ENCODE peak calls at places on chromosomes 5 and 9, in seven cellular contexts. One of them, this sample, is unnamed. For H3K27me3 and H3K9me3, the result is how much of the 10 kb centered on the place peaks cover.

GRCh38 chr5:121918238-121918637 is 43.5 kb upstream of the SRFBP1 start:
- DNase-seq in cardiac muscle cell: no peak
- DNase-seq in spleen: no peak
- DNase-seq in H9: no peak
- DNase-seq in IMR-90: no peak
- DNase-seq in right cardiac atrium: no peak
- DNase-seq in hepatocyte: no peak
- DNase-seq in this sample: no peak

GRCh38 chr5:115709585-115709984 is 83.7 kb upstream of the TMED7 start:
- DNase-seq in IMR-90: no peak
- DNase-seq in cardiac muscle cell: no peak
- DNase-seq in right cardiac atrium: no peak
- DNase-seq in spleen: no peak
- DNase-seq in H9: no peak
- DNase-seq in hepatocyte: peak
- DNase-seq in this sample: no peak

GRCh38 chr5:35442916-35443639 is 174.6 kb upstream of the SPEF2 start:
- DNase-seq in hepatocyte: no peak
- DNase-seq in IMR-90: no peak
- DNase-seq in spleen: no peak
- DNase-seq in right cardiac atrium: no peak
- DNase-seq in cardiac muscle cell: no peak
- DNase-seq in H9: no peak
- DNase-seq in this sample: no peak

GRCh38 chr9:135701067-135701967 is 668 bp upstream of the KCNT1 start:
- DNase-seq in cardiac muscle cell: no peak
- DNase-seq in spleen: no peak
- DNase-seq in IMR-90: no peak
- DNase-seq in right cardiac atrium: no peak
- DNase-seq in H9: peak
- DNase-seq in hepatocyte: peak
- DNase-seq in this sample: no peak

GRCh38 chr9:26229324-26230054 is 551.2 kb upstream of the TUSC1 start:
- DNase-seq in IMR-90: no peak
- DNase-seq in right cardiac atrium: no peak
- DNase-seq in cardiac muscle cell: no peak
- DNase-seq in spleen: no peak
- DNase-seq in H9: no peak
- DNase-seq in hepatocyte: no peak
- DNase-seq in this sample: no peak

GRCh38 chr9:135339378-135339973 is 140.1 kb upstream of the PPP1R26 start:
- DNase-seq in H9: peak
- DNase-seq in IMR-90: no peak
- DNase-seq in spleen: peak
- DNase-seq in right cardiac atrium: peak
- DNase-seq in cardiac muscle cell: no peak
- DNase-seq in hepatocyte: no peak
- DNase-seq in this sample: no peak

GRCh38 chr5:428219-428618 is 14.8 kb upstream of the EXOC3 start:
- DNase-seq in spleen: no peak
- DNase-seq in cardiac muscle cell: no peak
- DNase-seq in IMR-90: no peak
- DNase-seq in right cardiac atrium: no peak
- DNase-seq in H9: no peak
- DNase-seq in hepatocyte: no peak
- DNase-seq in this sample: no peak

GRCh38 chr9:129351642-129352151 is 173.6 kb upstream of the IER5L start:
- DNase-seq in cardiac muscle cell: no peak
- DNase-seq in spleen: no peak
- DNase-seq in right cardiac atrium: peak
- DNase-seq in H9: peak
- DNase-seq in hepatocyte: no peak
- DNase-seq in IMR-90: no peak
- DNase-seq in this sample: no peak

GRCh38 chr9:37198034-37198718 is 77.8 kb downstream of the ZCCHC7 start:
- DNase-seq in H9: no peak
- DNase-seq in right cardiac atrium: no peak
- DNase-seq in cardiac muscle cell: peak
- DNase-seq in spleen: no peak
- DNase-seq in IMR-90: no peak
- DNase-seq in hepatocyte: no peak
- DNase-seq in this sample: no peak

GRCh38 chr5:58459860-58460726 is at the start of gene PLK2:
- DNase-seq in right cardiac atrium: peak
- DNase-seq in hepatocyte: peak
- DNase-seq in H9: peak
- DNase-seq in cardiac muscle cell: peak
- DNase-seq in IMR-90: peak
- DNase-seq in spleen: peak
- DNase-seq in this sample: peak
- H3K27ac ChIP-seq in right cardiac atrium: peak
- H3K27ac ChIP-seq in hepatocyte: peak
- H3K27ac ChIP-seq in H9: no peak
- H3K27ac ChIP-seq in cardiac muscle cell: peak
- H3K27ac ChIP-seq in IMR-90: peak
- H3K27ac ChIP-seq in spleen: peak
- H3K27ac ChIP-seq in this sample: peak

GRCh38 chr5:147441191-147441695 is 68.6 kb downstream of the DPYSL3 start:
- DNase-seq in right cardiac atrium: no peak
- DNase-seq in cardiac muscle cell: no peak
- DNase-seq in spleen: no peak
- DNase-seq in hepatocyte: no peak
- DNase-seq in IMR-90: no peak
- DNase-seq in H9: no peak
- DNase-seq in this sample: no peak
- H3K27me3 ChIP-seq in right cardiac atrium: under half
- H3K27me3 ChIP-seq in cardiac muscle cell: under half
- H3K27me3 ChIP-seq in spleen: under half
- H3K27me3 ChIP-seq in hepatocyte: under half
- H3K27me3 ChIP-seq in IMR-90: under half
- H3K27me3 ChIP-seq in H9: under half
- H3K27me3 ChIP-seq in this sample: under half

GRCh38 chr9:69388596-69388995 is 63.6 kb downstream of the ENTREP1 start:
- DNase-seq in IMR-90: no peak
- DNase-seq in right cardiac atrium: no peak
- DNase-seq in cardiac muscle cell: no peak
- DNase-seq in spleen: no peak
- DNase-seq in hepatocyte: no peak
- DNase-seq in H9: no peak
- DNase-seq in this sample: no peak
- H3K9me3 ChIP-seq in IMR-90: under half
- H3K9me3 ChIP-seq in right cardiac atrium: under half
- H3K9me3 ChIP-seq in cardiac muscle cell: under half
- H3K9me3 ChIP-seq in spleen: under half
- H3K9me3 ChIP-seq in hepatocyte: under half
- H3K9me3 ChIP-seq in H9: under half
- H3K9me3 ChIP-seq in this sample: under half

GRCh38 chr5:1867114-1867814 is 15.5 kb downstream of the IRX4 start:
- DNase-seq in hepatocyte: no peak
- DNase-seq in IMR-90: no peak
- DNase-seq in right cardiac atrium: peak
- DNase-seq in H9: no peak
- DNase-seq in spleen: no peak
- DNase-seq in cardiac muscle cell: no peak
- DNase-seq in this sample: no peak

GRCh38 chr5:1864896-1865440 is 17.8 kb downstream of the IRX4 start:
- DNase-seq in IMR-90: no peak
- DNase-seq in H9: no peak
- DNase-seq in spleen: no peak
- DNase-seq in hepatocyte: no peak
- DNase-seq in cardiac muscle cell: no peak
- DNase-seq in right cardiac atrium: peak
- DNase-seq in this sample: no peak

GRCh38 chr5:1865948-1866347 is 16.8 kb downstream of the IRX4 start:
- DNase-seq in H9: no peak
- DNase-seq in cardiac muscle cell: no peak
- DNase-seq in spleen: no peak
- DNase-seq in IMR-90: no peak
- DNase-seq in hepatocyte: no peak
- DNase-seq in right cardiac atrium: peak
- DNase-seq in this sample: no peak

GRCh38 chr5:1867815-1868143 is 14.9 kb downstream of the IRX4 start:
- DNase-seq in cardiac muscle cell: no peak
- DNase-seq in hepatocyte: no peak
- DNase-seq in IMR-90: no peak
- DNase-seq in right cardiac atrium: peak
- DNase-seq in H9: no peak
- DNase-seq in spleen: no peak
- DNase-seq in this sample: no peak

DNA sequence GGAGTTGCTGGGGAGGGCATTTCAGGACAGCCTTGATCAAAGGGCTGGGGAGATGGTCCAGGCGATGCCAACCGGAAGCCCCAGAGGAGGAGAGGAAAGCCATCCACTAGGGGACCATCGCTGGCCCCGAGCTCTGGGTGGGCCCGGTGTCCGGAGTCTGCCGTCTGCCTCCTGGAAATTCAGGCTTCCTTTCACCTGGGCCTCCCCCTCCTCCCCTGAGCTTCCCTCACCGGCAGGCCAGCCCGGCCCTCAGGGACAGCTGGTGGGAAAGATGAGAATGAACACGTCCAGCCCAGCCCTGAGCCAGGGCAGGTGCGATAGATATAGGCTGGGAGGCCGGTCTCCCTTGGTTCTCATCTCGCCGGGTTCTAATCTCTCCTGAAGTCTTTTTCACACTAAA is 17.2 kb downstream of the IRX4 start:
- DNase-seq in H9: no peak
- DNase-seq in cardiac muscle cell: no peak
- DNase-seq in right cardiac atrium: peak
- DNase-seq in spleen: no peak
- DNase-seq in IMR-90: no peak
- DNase-seq in hepatocyte: no peak
- DNase-seq in this sample: no peak
- H3K27ac ChIP-seq in H9: no peak
- H3K27ac ChIP-seq in cardiac muscle cell: peak
- H3K27ac ChIP-seq in right cardiac atrium: no peak
- H3K27ac ChIP-seq in spleen: no peak
- H3K27ac ChIP-seq in IMR-90: no peak
- H3K27ac ChIP-seq in hepatocyte: no peak
- H3K27ac ChIP-seq in this sample: no peak

This sample was measured in effector memory CD4-positive, alpha-beta T cell.